ENCODE peak calls at places on chromosomes 1 and 21, in five cellular contexts. T, D, F, A and M are unnamed samples.

GRCh38 chr1:40925834-40926403 is 53.6 kb upstream of the CTPS1 start:
- DNase-seq in T (no peak), A (no peak), F (no peak), D (no peak), M (no peak)

GRCh38 chr21:26753822-26754221 is 91.4 kb downstream of the ADAMTS1 start:
- DNase-seq in A (no peak), T (no peak), F (no peak), D (no peak), M (no peak)

GRCh38 chr1:208461680-208462079 is 217.5 kb upstream of the PLXNA2 start:
- DNase-seq in T (no peak), A (no peak), D (peak), F (no peak), M (no peak)

GRCh38 chr21:34974162-34974981 is 74.7 kb downstream of the RUNX1 start:
- DNase-seq in A (no peak), F (no peak), D (no peak), T (no peak), M (no peak)

GRCh38 chr21:33314096-33314495 is 10.7 kb upstream of the IFNAR1 start:
- DNase-seq in A (no peak), F (no peak), T (peak), D (no peak), M (no peak)

GRCh38 chr1:27624467-27625233 is 10.3 kb downstream of the FGR start:
- DNase-seq in T (no peak), F (no peak), D (no peak), A (no peak), M (no peak)

GRCh38 chr1:226443439-226443838 is 35.5 kb upstream of the PARP1 start:
- DNase-seq in T (peak), F (peak), A (no peak), D (peak), M (no peak)

GRCh38 chr1:147640553-147641165 is 29.7 kb downstream of the ACP6 start:
- DNase-seq in T (no peak), F (peak), A (peak), D (peak), M (peak)

GRCh38 chr1:20624709-20625108 is 8.5 kb upstream of the PINK1 start:
- DNase-seq in D (no peak), F (no peak), A (no peak), T (no peak), M (no peak)

GRCh38 chr1:116712510-116712909 is 41.7 kb upstream of the CD2 start:
- DNase-seq in A (no peak), F (no peak), D (no peak), T (no peak), M (no peak)

GRCh38 chr21:35254752-35255138 is 205.6 kb upstream of the RUNX1 start:
- DNase-seq in D (no peak), F (no peak), T (no peak), A (no peak), M (no peak)

GRCh38 chr1:184056921-184057496 is 5.5 kb downstream of the TSEN15 start:
- DNase-seq in F (peak), T (peak), A (no peak), D (peak), M (no peak)

GRCh38 chr1:230393722-230394121 is 32.4 kb downstream of the PGBD5 start:
- DNase-seq in A (no peak), D (no peak), F (no peak), T (no peak), M (no peak)

GRCh38 chr1:5999711-6000443 is 7.7 kb upstream of the NPHP4 start:
- DNase-seq in F (no peak), A (peak), D (no peak), T (no peak), M (no peak)

GRCh38 chr1:43439121-43439581 is 14.6 kb downstream of the HYI start:
- DNase-seq in F (no peak), A (no peak), T (no peak), D (no peak), M (no peak)

GRCh38 chr1:204829133-204829532 is 41.5 kb upstream of the NFASC start:
- DNase-seq in D (no peak), A (no peak), T (no peak), F (no peak), M (peak)

GRCh38 chr1:159828916-159829634 is 2.4 kb downstream of the SLAMF8 start:
- DNase-seq in F (peak), T (no peak), D (peak), A (peak), M (peak)

GRCh38 chr1:220526294-220526693 is 1.6 kb upstream of the MARK1 start:
- DNase-seq in F (peak), T (no peak), A (no peak), D (no peak), M (no peak)

GRCh38 chr1:153546796-153547559 is 1.4 kb upstream of the S100A4 start:
- DNase-seq in D (no peak), A (no peak), T (no peak), F (no peak), M (no peak)

GRCh38 chr1:239792157-239792556 is 299.5 kb upstream of the FMN2 start:
- DNase-seq in D (peak), F (no peak), T (no peak), A (no peak), M (no peak)

GRCh38 chr1:46983416-46983815 is 40.1 kb upstream of the CYP4X1 start:
- DNase-seq in F (no peak), D (no peak), T (no peak), A (no peak), M (no peak)

GRCh38 chr1:60575326-60575874 is 501.8 kb upstream of the C1orf87 start:
- DNase-seq in D (no peak), T (no peak), F (no peak), A (no peak), M (no peak)

GRCh38 chr1:111489604-111490003 is 13.8 kb downstream of the ADORA3 start:
- DNase-seq in F (peak), D (no peak), A (no peak), T (no peak), M (no peak)

GRCh38 chr1:109658533-109659051 is 2.7 kb downstream of the GSTM4 start:
- DNase-seq in F (no peak), A (no peak), T (no peak), D (no peak), M (no peak)

GRCh38 chr1:51295926-51296325 is 34.4 kb downstream of the TTC39A start:
- DNase-seq in A (no peak), F (no peak), T (no peak), D (no peak), M (no peak)

GRCh38 chr1:46413596-46413985 is 19.5 kb downstream of the FAAH start:
- DNase-seq in D (no peak), F (no peak), A (no peak), T (no peak), M (no peak)

GRCh38 chr1:2830761-2831425 is 29.4 kb upstream of the TTC34 start:
- DNase-seq in D (no peak), T (no peak), A (no peak), F (no peak), M (no peak)

GRCh38 chr1:114078116-114078515 is 75.6 kb downstream of the SYT6 start:
- DNase-seq in A (no peak), T (no peak), D (no peak), F (no peak), M (no peak)

GRCh38 chr1:43229831-43230780 is 39.7 kb upstream of the TMEM125 start:
- DNase-seq in A (no peak), D (no peak), F (no peak), T (no peak), M (no peak)

GRCh38 chr1:183734600-183735036 is 70.3 kb upstream of the RGL1 start:
- DNase-seq in D (no peak), F (peak), A (peak), T (no peak), M (peak)

GRCh38 chr1:219041819-219042218 is 131.9 kb upstream of the LYPLAL1 start:
- DNase-seq in F (peak), A (no peak), D (no peak), T (no peak), M (peak)

GRCh38 chr21:29604096-29604495 is 305.4 kb downstream of the BACH1 start:
- DNase-seq in F (no peak), A (no peak), D (no peak), T (no peak), M (no peak)

GRCh38 chr21:35508389-35508888 is 459.3 kb upstream of the RUNX1 start:
- DNase-seq in T (no peak), D (peak), A (peak), F (peak), M (peak)

GRCh38 chr1:118905206-118905605 is 82.9 kb downstream of the TBX15 start:
- DNase-seq in F (no peak), T (no peak), A (no peak), D (no peak), M (no peak)

GRCh38 chr1:38888423-38889333 is 7.3 kb upstream of the GJA9 start:
- DNase-seq in T (no peak), F (no peak), D (no peak), A (no peak), M (no peak)

GRCh38 chr1:119544165-119544762 is 37.3 kb downstream of the HSD3B1 start:
- DNase-seq in F (no peak), A (no peak), T (no peak), D (peak), M (no peak)

GRCh38 chr1:96997717-96998116 is 276.1 kb downstream of the PTBP2 start:
- DNase-seq in D (no peak), A (no peak), F (no peak), T (no peak), M (no peak)

GRCh38 chr1:111801071-111801850 is 45.6 kb downstream of the DDX20 start:
- DNase-seq in D (no peak), A (peak), F (no peak), T (no peak), M (peak)